ENCODE peak calls at places on chromosomes 16 and 17, in six cellular contexts. K is SK-N-SH, I is H1, E is K562, M is GM12878, H is HepG2. N is an unnamed sample.

GRCh38 chr17:40168262-40168832 is 8.9 kb upstream of the RAPGEFL1 start:
- DNase-seq in K (peak), I (peak), E (peak), M (peak), H (peak), N (peak)

GRCh38 chr16:63461248-63461841 is 1425.1 kb upstream of the CDH8 start:
- DNase-seq in K (peak), I (peak), E (no peak), M (no peak), H (peak), N (peak)

GRCh38 chr17:47872019-47872650 is 21.2 kb upstream of the SP6 start:
- DNase-seq in K (no peak), I (no peak), E (no peak), M (no peak), H (no peak), N (no peak)

GRCh38 chr17:31488982-31489294 is 97.5 kb downstream of the RAB11FIP4 start:
- DNase-seq in K (no peak), I (no peak), E (no peak), M (no peak), H (no peak), N (peak)

GRCh38 chr16:11359370-11359769 is 14.1 kb downstream of the RMI2 start:
- DNase-seq in K (no peak), I (no peak), E (no peak), M (no peak), H (no peak), N (peak)

GRCh38 chr16:66386629-66387622 is 20.4 kb downstream of the CDH5 start:
- DNase-seq in K (no peak), I (no peak), E (no peak), M (no peak), H (no peak), N (no peak)

GRCh38 chr17:32912218-32912897 is 15.6 kb upstream of the TMEM98 start:
- DNase-seq in K (no peak), I (no peak), E (peak), M (no peak), H (peak), N (peak)

GRCh38 chr17:17111401-17112393 is 69.4 kb downstream of the MPRIP start:
- DNase-seq in K (no peak), I (no peak), E (no peak), M (no peak), H (no peak), N (no peak)

GRCh38 chr16:29738514-29738913 is 7.3 kb downstream of the C16orf54 start:
- DNase-seq in K (no peak), I (no peak), E (no peak), M (peak), H (no peak), N (no peak)

GRCh38 chr16:58197314-58198012 is 443 bp downstream of the CSNK2A2 start:
- DNase-seq in K (peak), I (peak), E (peak), M (no peak), H (no peak), N (no peak)

GRCh38 chr16:2231016-2231931 is 5.0 kb upstream of the DNASE1L2 start:
- DNase-seq in K (no peak), I (no peak), E (no peak), M (no peak), H (no peak), N (no peak)
- TF ChIP-seq JUND in K (no peak), I (no peak), E (no peak), M (no peak), H (no peak), N (no peak)

DNA sequence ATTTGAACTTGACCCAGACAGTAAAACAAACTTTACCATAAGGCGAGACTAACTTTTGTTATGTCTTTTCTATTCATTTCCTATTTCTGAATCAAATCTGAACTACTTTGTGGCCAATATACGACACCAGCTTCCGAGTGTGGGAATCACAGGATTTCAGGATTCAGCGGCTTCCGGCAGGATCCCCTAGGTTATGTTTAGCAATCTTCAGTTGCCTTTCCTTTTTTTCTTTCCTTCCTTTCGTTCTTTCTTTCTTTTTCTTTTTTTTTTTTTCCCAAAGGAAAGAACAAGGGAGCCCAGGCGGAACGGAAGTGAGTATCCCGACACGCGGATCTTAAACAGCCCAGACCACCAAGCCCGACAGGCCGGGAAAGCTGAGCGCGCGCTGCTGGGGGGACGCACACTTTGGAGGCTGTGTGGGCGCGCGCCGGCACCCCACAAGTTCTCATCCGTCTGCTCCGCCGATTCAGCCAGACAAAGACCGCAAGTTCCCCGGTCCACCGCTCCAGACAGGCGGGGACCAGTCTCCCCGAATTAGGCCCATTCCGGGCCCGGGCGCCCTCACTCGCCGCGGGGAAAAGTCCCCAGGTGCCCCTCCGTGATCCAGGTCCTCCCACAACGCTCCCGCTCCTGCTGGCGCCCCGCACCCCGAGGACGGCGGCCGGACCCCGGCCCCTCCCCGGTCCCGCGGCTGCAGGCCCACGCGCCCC is 540 bp downstream of the TBC1D16 start:
- DNase-seq in K (no peak), I (peak), E (no peak), M (no peak), H (no peak), N (no peak)
- TF ChIP-seq JUND in K (no peak), I (no peak), E (no peak), M (no peak), H (no peak), N (no peak)

DNA sequence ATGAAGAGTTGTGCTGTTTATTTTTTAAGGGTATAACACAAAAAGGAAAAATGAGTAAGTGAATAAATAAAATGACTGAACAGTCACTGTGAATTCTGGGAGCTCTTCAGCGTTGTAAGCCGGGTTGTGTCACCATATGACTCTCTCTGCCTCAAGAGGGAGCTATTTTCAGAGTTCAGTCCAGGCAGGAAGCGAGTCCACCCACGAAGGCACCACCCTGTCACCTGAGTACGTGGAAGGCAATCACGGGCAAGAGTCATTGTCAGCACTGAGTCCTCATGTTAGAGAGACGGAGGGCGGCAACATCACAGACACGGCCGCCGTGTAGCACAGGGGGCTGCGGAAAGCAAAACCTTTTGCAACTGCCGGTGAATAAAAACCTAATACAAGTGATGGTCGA is 227.6 kb downstream of the UTP18 start:
- DNase-seq in K (peak), I (peak), E (peak), M (no peak), H (peak), N (no peak)
- TF ChIP-seq JUND in K (no peak), I (no peak), E (no peak), M (no peak), H (no peak), N (no peak)

GRCh38 chr17:1588781-1589585 is 26.4 kb upstream of the PITPNA start:
- DNase-seq in K (no peak), I (no peak), E (no peak), M (no peak), H (no peak), N (no peak)

GRCh38 chr17:1590747-1591473 is 28.3 kb upstream of the PITPNA start:
- DNase-seq in K (peak), I (no peak), E (no peak), M (no peak), H (no peak), N (no peak)

GRCh38 chr17:1591474-1592090 is 29.0 kb upstream of the PITPNA start:
- DNase-seq in K (peak), I (no peak), E (no peak), M (no peak), H (no peak), N (no peak)

GRCh38 chr17:1592751-1593629 is 30.4 kb upstream of the PITPNA start:
- DNase-seq in K (no peak), I (no peak), E (no peak), M (peak), H (peak), N (no peak)

DNA sequence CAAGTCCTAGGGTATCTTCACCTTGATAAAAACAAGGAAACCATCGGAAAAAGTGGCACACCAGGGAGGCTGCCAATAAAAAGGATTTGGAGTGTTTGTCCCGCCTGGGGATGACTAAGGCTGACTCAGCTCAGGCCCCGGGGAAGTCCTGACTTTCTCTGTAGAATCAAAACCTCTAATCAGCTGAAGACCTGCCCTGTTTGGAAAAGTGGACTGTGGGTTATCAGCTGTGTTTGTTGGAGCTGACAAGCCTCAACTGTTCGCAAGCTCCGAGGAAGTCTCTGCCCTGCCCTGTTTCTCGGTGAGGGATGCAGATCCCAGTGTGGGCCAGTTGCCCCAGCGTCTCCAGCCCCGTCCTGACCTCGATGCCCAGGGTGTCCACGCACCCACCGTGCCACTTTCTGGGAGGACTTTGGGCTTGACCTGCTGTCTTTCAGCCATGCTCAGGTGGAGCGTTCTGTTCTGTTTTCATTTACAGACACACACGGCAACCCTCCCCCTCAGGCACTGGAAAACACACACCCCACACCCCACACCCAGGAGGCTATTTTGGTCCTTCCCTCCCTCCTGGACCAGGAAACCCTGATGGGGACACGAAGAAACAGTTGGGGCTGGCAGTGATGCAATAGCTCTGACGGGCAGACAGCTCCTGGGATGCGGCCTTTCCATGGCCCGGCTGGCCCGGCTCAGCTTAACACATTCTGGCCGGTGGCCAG is 27.6 kb upstream of the PITPNA start:
- DNase-seq in K (no peak), I (no peak), E (peak), M (no peak), H (peak), N (no peak)
- TF ChIP-seq JUND in K (peak), I (no peak), E (peak), M (no peak), H (peak), N (no peak)

DNA sequence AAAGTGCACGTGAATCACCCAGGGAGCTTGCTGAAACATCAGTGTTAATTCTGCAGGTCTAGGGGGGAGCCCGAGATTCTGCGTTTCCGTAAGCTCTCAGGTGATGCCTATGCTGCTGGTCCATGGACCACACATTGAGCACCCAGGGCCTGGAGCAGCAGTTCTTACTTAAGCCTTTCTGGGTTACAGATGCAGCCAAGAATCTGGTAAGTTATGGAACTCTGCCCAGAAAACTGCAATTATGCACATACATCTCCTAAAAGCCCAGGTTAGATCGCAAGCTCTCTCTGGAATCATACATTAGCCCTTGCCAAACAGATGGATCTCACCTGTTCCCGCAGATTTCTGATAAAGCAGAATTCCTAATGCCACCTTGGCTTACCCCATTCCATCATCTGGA is 265.9 kb upstream of the SALL1 start:
- DNase-seq in K (no peak), I (no peak), E (no peak), M (no peak), H (no peak), N (no peak)
- TF ChIP-seq JUND in K (no peak), I (no peak), E (no peak), M (no peak), H (no peak), N (no peak)

GRCh38 chr17:66260688-66261087 is 31.5 kb upstream of the APOH start:
- DNase-seq in K (no peak), I (no peak), E (no peak), M (no peak), H (no peak), N (no peak)

GRCh38 chr17:66250686-66251085 is 21.5 kb upstream of the APOH start:
- DNase-seq in K (no peak), I (no peak), E (no peak), M (no peak), H (no peak), N (no peak)

GRCh38 chr17:66260265-66260664 is 31.1 kb upstream of the APOH start:
- DNase-seq in K (no peak), I (no peak), E (no peak), M (no peak), H (no peak), N (no peak)

GRCh38 chr17:66255527-66255971 is 26.3 kb upstream of the APOH start:
- DNase-seq in K (no peak), I (no peak), E (no peak), M (no peak), H (no peak), N (no peak)

DNA sequence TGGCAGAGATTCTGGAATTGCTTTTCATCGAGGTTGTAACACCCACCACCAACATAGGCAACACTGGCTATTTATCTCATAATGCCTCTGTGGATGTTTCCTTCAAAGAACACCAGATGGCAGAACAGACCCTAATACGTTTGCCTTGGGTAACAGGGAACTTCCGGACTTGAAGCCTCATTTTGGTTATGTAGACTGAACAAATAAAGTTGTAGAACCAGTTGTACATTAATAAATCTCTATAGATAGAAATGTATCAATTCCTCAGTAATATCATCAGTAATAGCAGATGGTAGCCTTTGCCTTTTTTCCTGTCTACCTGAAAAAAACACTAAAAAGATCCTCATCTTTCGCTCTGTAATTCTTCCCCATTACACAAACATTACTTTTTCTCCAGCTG is 25.9 kb upstream of the APOH start:
- DNase-seq in K (peak), I (no peak), E (peak), M (no peak), H (peak), N (peak)
- TF ChIP-seq JUND in K (no peak), I (no peak), E (no peak), M (no peak), H (no peak), N (no peak)

GRCh38 chr16:85888405-85889331 is 10.3 kb upstream of the IRF8 start:
- DNase-seq in K (no peak), I (no peak), E (no peak), M (peak), H (peak), N (no peak)
- TF ChIP-seq JUND in K (no peak), I (no peak), E (no peak), M (peak), H (no peak), N (no peak)

N was measured in T47D.